ENCODE peak calls at places on chromosomes 7 and 10, in six cellular contexts. T is spleen, O is right lobe of liver, H is IMR-90, E is body of pancreas, D is A549. R is an unnamed sample. For H3K4me1, the result is how much of the 10 kb centered on the place peaks cover.

GRCh38 chr10:87547734-87548311 is 43.1 kb downstream of the MINPP1 start:
- DNase-seq in T (no peak), O (no peak), H (peak), E (no peak), D (no peak), R (no peak)

GRCh38 chr7:150357277-150357676 is 11.3 kb upstream of the REPIN1 start:
- DNase-seq in T (peak), O (no peak), H (no peak), E (no peak), D (no peak), R (no peak)

GRCh38 chr7:102463841-102464576 is 654 bp downstream of the ALKBH4 start:
- DNase-seq in T (peak), O (no peak), H (no peak), E (no peak), D (no peak), R (no peak)

GRCh38 chr7:148915211-148915610 is 31.1 kb upstream of the EZH2 start:
- DNase-seq in T (no peak), O (no peak), H (no peak), E (no peak), D (no peak), R (no peak)

GRCh38 chr10:85548038-85548437 is 818.6 kb downstream of the GRID1 start:
- DNase-seq in T (no peak), O (peak), H (no peak), E (peak), D (peak), R (no peak)

GRCh38 chr10:31664803-31665202 is 263.8 kb downstream of the ARHGAP12 start:
- DNase-seq in T (no peak), O (no peak), H (no peak), E (no peak), D (no peak), R (no peak)

GRCh38 chr7:24764972-24765744 is 7.9 kb upstream of the GSDME start:
- DNase-seq in T (no peak), O (no peak), H (peak), E (no peak), D (no peak), R (no peak)

GRCh38 chr10:5234106-5234877 is 37.7 kb downstream of the AKR1C4 start:
- DNase-seq in T (no peak), O (peak), H (peak), E (peak), D (peak), R (no peak)

GRCh38 chr10:117662126-117662525 is 119.6 kb downstream of the EMX2 start:
- DNase-seq in T (no peak), O (no peak), H (no peak), E (no peak), D (no peak), R (no peak)

GRCh38 chr10:132122097-132122861 is 56.5 kb downstream of the JAKMIP3 start:
- DNase-seq in T (peak), O (no peak), H (no peak), E (no peak), D (no peak), R (no peak)

GRCh38 chr7:116988363-116988989 is 35.2 kb downstream of the ST7 start:
- DNase-seq in T (no peak), O (no peak), H (no peak), E (no peak), D (no peak), R (no peak)

GRCh38 chr10:22834471-22834870 is 93.4 kb upstream of the ARMC3 start:
- DNase-seq in T (no peak), O (no peak), H (no peak), E (no peak), D (no peak), R (no peak)

GRCh38 chr10:82377608-82378007 is 502.6 kb downstream of the NRG3 start:
- DNase-seq in T (no peak), O (peak), H (no peak), E (peak), D (peak), R (no peak)

GRCh38 chr7:131745645-131746248 is 189.3 kb upstream of the PODXL start:
- DNase-seq in T (no peak), O (no peak), H (peak), E (no peak), D (peak), R (no peak)

GRCh38 chr10:8586504-8586903 is 532.0 kb downstream of the GATA3 start:
- DNase-seq in T (no peak), O (no peak), H (no peak), E (no peak), D (no peak), R (no peak)

GRCh38 chr10:118978998-118979350 is 50.5 kb upstream of the NANOS1 start:
- DNase-seq in T (no peak), O (peak), H (no peak), E (no peak), D (no peak), R (peak)

GRCh38 chr10:44388641-44389040 is 3.7 kb upstream of the CXCL12 start:
- DNase-seq in T (peak), O (peak), H (no peak), E (no peak), D (no peak), R (peak)

GRCh38 chr7:105307163-105307672 is 81.5 kb downstream of the SRPK2 start:
- DNase-seq in T (no peak), O (no peak), H (no peak), E (no peak), D (no peak), R (no peak)

GRCh38 chr7:123460616-123461015 is 73.8 kb downstream of the IQUB start:
- DNase-seq in T (no peak), O (no peak), H (peak), E (no peak), D (peak), R (no peak)

GRCh38 chr10:101766753-101767599 is 8.9 kb downstream of the FGF8 start:
- DNase-seq in T (peak), O (no peak), H (no peak), E (no peak), D (no peak), R (peak)

GRCh38 chr7:104951546-104951945 is 62.5 kb upstream of the KMT2E start:
- DNase-seq in T (no peak), O (no peak), H (peak), E (no peak), D (no peak), R (no peak)

DNA sequence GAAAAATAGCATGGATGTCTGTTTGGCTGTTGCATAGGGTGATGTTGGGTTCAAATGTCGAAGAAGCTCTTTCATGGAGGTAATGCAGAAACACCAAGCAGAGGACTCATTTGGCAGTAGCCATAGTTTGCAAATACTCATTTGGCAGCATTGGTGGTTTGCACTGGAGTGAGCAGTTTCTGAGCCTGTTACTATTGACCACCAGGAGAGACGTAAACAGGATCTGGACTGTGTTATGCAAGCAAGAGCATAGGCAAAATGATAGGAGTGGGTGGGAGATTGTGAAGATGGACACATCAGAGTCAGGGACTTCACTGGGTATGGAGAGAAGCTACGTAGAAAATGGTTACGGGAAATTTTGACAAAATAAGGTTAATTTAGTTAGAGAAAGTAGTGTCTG is 22.9 kb upstream of the A1CF start:
- DNase-seq in T (no peak), O (no peak), H (no peak), E (no peak), D (no peak), R (no peak)
- TF ChIP-seq POLR2A in T (no peak), O (no peak), H (no peak), E (no peak), D (no peak), R (no peak)

DNA sequence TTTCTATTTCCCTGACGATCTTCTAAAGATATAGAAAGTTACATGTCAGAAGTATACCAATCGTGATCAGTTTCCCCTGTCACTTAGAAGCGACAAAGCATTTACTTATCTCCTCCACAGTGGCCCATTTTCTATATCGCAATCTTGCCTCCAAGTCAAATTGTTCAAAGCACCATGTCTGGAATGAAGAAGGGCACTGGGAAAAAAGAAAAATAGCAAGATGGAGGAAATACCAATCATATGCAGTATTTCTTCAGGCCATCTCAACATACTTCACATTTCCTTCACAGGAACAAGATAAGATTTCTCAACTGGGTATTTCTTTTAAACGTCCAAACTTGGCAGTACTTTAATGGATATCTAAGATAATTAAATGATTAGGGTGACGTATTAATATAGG is 63.3 kb upstream of the IL6 start:
- DNase-seq in T (no peak), O (no peak), H (no peak), E (no peak), D (no peak), R (no peak)
- H3K4me1 ChIP-seq in T (under half), O (under half), H (under half), E (under half), D (under half), R (under half)

DNA sequence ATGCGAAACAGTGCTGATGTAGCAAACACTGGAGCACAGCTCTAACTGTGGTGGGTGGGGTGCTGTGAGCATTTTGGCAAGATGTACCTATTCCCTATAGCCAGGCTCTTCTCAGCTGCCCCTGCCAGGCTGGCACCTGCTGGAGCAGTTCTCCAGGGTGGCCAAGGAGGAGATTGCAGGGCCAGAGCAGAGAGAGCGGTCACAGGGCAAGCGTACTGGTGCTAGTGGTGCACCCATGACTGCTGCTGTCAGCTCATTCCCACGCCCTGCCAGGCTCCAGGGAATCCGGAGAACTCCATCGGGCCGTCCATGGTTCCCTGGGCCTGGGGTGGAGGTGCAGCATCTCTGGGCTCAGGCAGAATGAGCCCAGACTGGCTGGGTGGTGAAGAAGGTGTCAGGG is 2.1 kb downstream of the COL13A1 start:
- DNase-seq in T (peak), O (no peak), H (no peak), E (no peak), D (no peak), R (no peak)
- H3K4me3 ChIP-seq in T (no peak), O (no peak), H (peak), E (no peak), D (no peak), R (no peak)

GRCh38 chr10:80468002-80468401 is 13.9 kb downstream of the TSPAN14 start:
- DNase-seq in T (peak), O (peak), H (no peak), E (no peak), D (no peak), R (peak)
- TF ChIP-seq POLR2A in T (no peak), O (peak), H (no peak), E (no peak), D (no peak), R (no peak)

GRCh38 chr7:122257056-122257455 is 47.5 kb downstream of the FEZF1 start:
- DNase-seq in T (no peak), O (no peak), H (no peak), E (no peak), D (no peak), R (no peak)
- H3K4me1 ChIP-seq in T (under half), O (under half), H (under half), E (under half), D (under half), R (under half)

GRCh38 chr10:69574571-69574978 is 1.4 kb upstream of the NEUROG3 start:
- DNase-seq in T (no peak), O (no peak), H (no peak), E (no peak), D (no peak), R (no peak)
- H3K4me3 ChIP-seq in T (no peak), O (no peak), H (no peak), E (no peak), D (peak), R (no peak)

DNA sequence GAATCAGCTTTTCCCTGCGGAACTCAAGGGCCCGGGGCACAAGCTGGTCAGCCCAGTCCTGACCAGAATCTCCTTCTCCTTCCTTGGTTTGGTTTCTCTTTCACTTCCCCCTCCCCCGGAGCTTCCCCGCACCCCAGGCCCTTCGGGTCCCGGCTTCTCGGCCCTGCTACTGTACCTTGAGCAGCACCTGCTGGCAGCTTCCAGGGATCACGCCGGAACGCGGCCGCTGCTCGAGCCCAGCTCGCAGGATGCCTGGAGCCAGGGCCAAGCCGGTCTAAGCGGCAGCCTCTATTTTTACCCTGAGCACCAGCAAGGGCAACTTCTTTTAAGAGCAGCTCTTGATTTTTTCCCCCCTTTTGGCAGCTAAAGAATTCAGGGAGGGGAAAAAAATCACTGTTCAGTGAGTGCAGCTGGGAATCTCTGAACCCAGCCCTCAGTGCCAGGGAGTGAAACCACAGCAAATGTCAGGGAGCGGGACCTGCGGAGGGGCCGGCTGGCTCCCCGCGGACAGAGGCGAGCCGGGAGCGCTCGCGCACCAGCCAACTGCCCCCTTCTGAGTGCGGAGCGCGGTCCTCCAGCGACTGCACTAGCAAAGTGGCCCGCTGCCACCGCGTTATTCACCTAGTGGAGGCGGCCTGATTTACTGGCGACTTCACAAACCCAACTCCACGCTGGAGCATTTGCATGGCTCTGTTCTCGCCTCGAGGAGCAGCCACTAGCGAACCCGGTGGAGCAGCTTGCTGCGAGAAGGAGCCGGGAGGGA is 2.4 kb upstream of the INHBA start:
- DNase-seq in T (peak), O (peak), H (peak), E (peak), D (peak), R (peak)
- TF ChIP-seq POLR2A in T (no peak), O (no peak), H (peak), E (no peak), D (no peak), R (no peak)

DNA sequence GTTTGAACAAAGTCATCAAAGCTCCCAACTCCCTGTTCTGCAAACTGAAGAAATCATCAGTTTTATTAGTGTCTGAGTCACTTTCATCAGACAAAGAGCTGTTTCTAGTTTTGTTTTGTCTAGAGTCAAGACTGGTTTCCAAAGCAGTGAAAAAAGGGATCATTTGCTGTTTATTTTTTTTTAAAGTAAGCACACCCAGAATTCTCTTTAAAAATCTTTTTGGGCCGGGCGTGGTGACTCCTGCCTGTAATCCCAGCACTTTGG is 972.0 kb upstream of the CELF2 start:
- DNase-seq in T (no peak), O (no peak), H (no peak), E (no peak), D (no peak), R (no peak)
- H3K4me1 ChIP-seq in T (under half), O (under half), H (under half), E (under half), D (under half), R (under half)